ENCODE peak calls at places on chromosomes 11 and 22, in ten cellular contexts. I, U, A, G, X, Q, R, W, K and B are unnamed samples.
A peak's percentile ranks its signal among the peaks of the same experiment; 100 is the strongest.

GRCh38 chr22:49973018-49973965 is 12.7 kb downstream of the PIM3 start:
- DNase-seq in I (no peak), U (no peak), A (no peak), G (no peak), X (no peak), Q (no peak), R (no peak), W (no peak), K (no peak), B (no peak)

GRCh38 chr22:40487663-40488249 is 117.4 kb downstream of the SGSM3 start:
- DNase-seq in I (no peak), U (no peak), A (no peak), G (peak; percentile 60), X (peak; percentile 47), Q (no peak), R (no peak), W (no peak), K (peak; percentile 41), B (no peak)

GRCh38 chr11:30244255-30244654 is 13.4 kb downstream of the FSHB start:
- DNase-seq in I (no peak), U (no peak), A (no peak), G (no peak), X (peak; percentile 58), Q (no peak), R (no peak), W (no peak), K (peak; percentile 37), B (no peak)

GRCh38 chr11:44189986-44190882 is 94.8 kb downstream of the EXT2 start:
- DNase-seq in I (no peak), U (no peak), A (no peak), G (no peak), X (no peak), Q (no peak), R (no peak), W (no peak), K (no peak), B (no peak)

GRCh38 chr11:43825217-43825816 is 55.3 kb upstream of the ALKBH3 start:
- DNase-seq in I (no peak), U (peak; percentile 30), A (no peak), G (peak; percentile 72), X (peak; percentile 35), Q (peak; percentile 34), R (peak; percentile 54), W (peak; percentile 5), K (peak; percentile 59), B (no peak)

GRCh38 chr11:121733858-121734257 is 281.1 kb upstream of the SORL1-AS1 start:
- DNase-seq in I (no peak), U (no peak), A (no peak), G (no peak), X (no peak), Q (no peak), R (no peak), W (no peak), K (no peak), B (no peak)

GRCh38 chr22:39534092-39534506 is 1.6 kb upstream of the RPS19BP1 start:
- DNase-seq in I (no peak), U (no peak), A (no peak), G (peak; percentile 43), X (no peak), Q (no peak), R (peak; percentile 74), W (no peak), K (no peak), B (no peak)

GRCh38 chr11:73184953-73185671 is 33.0 kb upstream of the P2RY2 start:
- DNase-seq in I (peak; percentile 76), U (peak; percentile 88), A (peak; percentile 78), G (peak; percentile 76), X (peak; percentile 33), Q (peak; percentile 75), R (peak; percentile 91), W (peak; percentile 66), K (peak; percentile 95), B (peak; percentile 60)

GRCh38 chr22:32649515-32650200 is 151.8 kb upstream of the TIMP3 start:
- DNase-seq in I (no peak), U (peak; percentile 8), A (peak; percentile 43), G (no peak), X (peak; percentile 81), Q (no peak), R (no peak), W (no peak), K (no peak), B (no peak)

GRCh38 chr11:44484211-44484610 is 81.3 kb upstream of the CD82 start:
- DNase-seq in I (no peak), U (peak; percentile 4), A (no peak), G (peak; percentile 62), X (peak; percentile 5), Q (no peak), R (peak; percentile 81), W (peak; percentile 47), K (peak; percentile 12), B (no peak)

GRCh38 chr11:65883058-65883761 is 3.6 kb downstream of the CTSW start:
- DNase-seq in I (no peak), U (no peak), A (no peak), G (no peak), X (no peak), Q (no peak), R (no peak), W (no peak), K (no peak), B (no peak)

GRCh38 chr22:49439373-49439772 is 388.3 kb downstream of the BRD1 start:
- DNase-seq in I (no peak), U (no peak), A (no peak), G (no peak), X (no peak), Q (no peak), R (peak; percentile 54), W (no peak), K (no peak), B (no peak)

GRCh38 chr22:37563153-37564081 is 3.1 kb downstream of the CDC42EP1 start:
- DNase-seq in I (peak; percentile 85), U (peak; percentile 88), A (peak; percentile 78), G (peak; percentile 55), X (peak; percentile 97), Q (peak; percentile 95), R (peak; percentile 77), W (no peak), K (peak; percentile 92), B (peak; percentile 80)

GRCh38 chr11:107999759-108000455 is 8.8 kb upstream of the CUL5 start:
- DNase-seq in I (no peak), U (no peak), A (no peak), G (peak; percentile 96), X (peak; percentile 28), Q (peak; percentile 13), R (peak; percentile 91), W (peak; percentile 7), K (peak; percentile 75), B (no peak)

GRCh38 chr11:57410287-57410686 is 16.6 kb downstream of the SLC43A3 start:
- DNase-seq in I (no peak), U (no peak), A (no peak), G (no peak), X (peak; percentile 96), Q (no peak), R (no peak), W (no peak), K (peak; percentile 74), B (no peak)
- H3K36me3 ChIP-seq in I (peaks cover 8% of the 10 kb centered on the region), U (peaks cover 50% of the 10 kb centered on the region), A (peaks cover 98% of the 10 kb centered on the region), G (peaks cover 25% of the 10 kb centered on the region), X (peaks cover 32% of the 10 kb centered on the region), Q (peaks cover 68% of the 10 kb centered on the region), R (no peaks in the 10 kb centered on the region), W (no peaks in the 10 kb centered on the region), K (peaks cover 6% of the 10 kb centered on the region), B (no peaks in the 10 kb centered on the region)

GRCh38 chr11:130088217-130088616 is 18.5 kb downstream of the APLP2 start:
- DNase-seq in I (no peak), U (no peak), A (no peak), G (no peak), X (no peak), Q (no peak), R (no peak), W (no peak), K (peak; percentile 30), B (no peak)

GRCh38 chr11:130085671-130086070 is 16.0 kb downstream of the APLP2 start:
- DNase-seq in I (no peak), U (no peak), A (no peak), G (no peak), X (no peak), Q (no peak), R (no peak), W (no peak), K (no peak), B (no peak)

GRCh38 chr11:130088909-130089668 is 19.4 kb downstream of the APLP2 start:
- DNase-seq in I (no peak), U (no peak), A (no peak), G (no peak), X (no peak), Q (no peak), R (no peak), W (no peak), K (no peak), B (no peak)

GRCh38 chr11:130087294-130087926 is 17.7 kb downstream of the APLP2 start:
- DNase-seq in I (no peak), U (no peak), A (no peak), G (no peak), X (no peak), Q (no peak), R (no peak), W (no peak), K (no peak), B (no peak)

DNA sequence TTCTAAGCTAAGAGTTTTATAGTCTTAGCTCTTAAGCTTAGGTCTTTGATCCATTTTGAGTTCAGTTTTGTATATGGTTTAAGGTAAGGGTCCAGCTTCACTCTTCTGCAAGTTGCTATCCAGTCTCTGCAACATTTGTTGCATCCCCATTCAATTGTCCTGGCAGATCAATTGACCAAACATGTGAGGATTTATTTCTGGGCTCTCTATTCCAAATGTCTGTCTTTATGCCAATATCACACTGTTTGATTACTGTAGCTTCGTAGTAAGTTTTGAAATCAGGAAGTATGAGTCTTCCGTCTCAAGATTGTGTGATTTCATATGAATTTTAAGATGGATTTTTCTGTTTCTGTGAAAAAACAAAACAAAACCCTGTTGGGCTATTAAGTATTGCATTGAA is 16.9 kb downstream of the APLP2 start:
- DNase-seq in I (no peak), U (no peak), A (no peak), G (no peak), X (no peak), Q (no peak), R (no peak), W (no peak), K (no peak), B (no peak)
- H3K4me1 ChIP-seq in I (peaks cover 10% of the 10 kb centered on the region), U (peaks cover 4% of the 10 kb centered on the region), A (peaks cover 60% of the 10 kb centered on the region), G (peaks cover 28% of the 10 kb centered on the region), X (peaks cover 5% of the 10 kb centered on the region), Q (peaks cover 28% of the 10 kb centered on the region), R (peaks cover 20% of the 10 kb centered on the region), W (peaks cover 4% of the 10 kb centered on the region), K (peaks cover 19% of the 10 kb centered on the region), B (no peaks in the 10 kb centered on the region)

GRCh38 chr11:20095189-20095588 is 65.1 kb downstream of the DBX1 start:
- DNase-seq in I (no peak), U (no peak), A (no peak), G (no peak), X (no peak), Q (no peak), R (no peak), W (no peak), K (no peak), B (no peak)
- H3K36me3 ChIP-seq in I (peaks cover 33% of the 10 kb centered on the region), U (peaks cover 9% of the 10 kb centered on the region), A (peaks cover 33% of the 10 kb centered on the region), G (peaks cover 19% of the 10 kb centered on the region), X (peaks cover 31% of the 10 kb centered on the region), Q (peaks cover 10% of the 10 kb centered on the region), R (no peaks in the 10 kb centered on the region), W (peaks cover 96% of the 10 kb centered on the region), K (peaks cover 4% of the 10 kb centered on the region), B (no peaks in the 10 kb centered on the region)

DNA sequence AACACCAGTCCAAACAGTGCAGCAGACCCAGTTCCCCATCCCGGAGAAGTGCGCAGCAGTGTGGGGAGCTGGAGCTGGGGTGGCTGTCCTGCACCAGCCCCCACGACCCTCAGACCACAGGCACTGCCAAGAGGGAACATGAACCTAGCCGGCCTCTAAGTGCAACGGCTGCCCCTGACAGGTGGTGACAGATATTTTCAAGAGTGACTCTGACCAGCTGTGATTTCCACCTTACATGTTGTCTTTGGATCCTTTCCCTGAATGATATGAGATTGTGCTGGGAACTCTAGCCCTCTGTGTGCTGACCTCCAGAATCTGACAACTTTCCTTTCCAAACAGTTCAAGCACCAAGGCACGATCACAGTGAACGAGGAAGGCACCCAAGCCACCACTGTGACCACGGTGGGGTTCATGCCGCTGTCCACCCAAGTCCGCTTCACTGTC is 12.6 kb downstream of the SERPIND1 start:
- DNase-seq in I (no peak), U (no peak), A (no peak), G (no peak), X (no peak), Q (no peak), R (no peak), W (peak; percentile 46), K (no peak), B (no peak)
- H3K4me1 ChIP-seq in I (peaks cover 2% of the 10 kb centered on the region), U (peaks cover 8% of the 10 kb centered on the region), A (peaks cover 27% of the 10 kb centered on the region), G (peaks cover 6% of the 10 kb centered on the region), X (peaks cover 6% of the 10 kb centered on the region), Q (peaks cover 6% of the 10 kb centered on the region), R (no peaks in the 10 kb centered on the region), W (peaks cover 49% of the 10 kb centered on the region), K (peaks cover 27% of the 10 kb centered on the region), B (no peaks in the 10 kb centered on the region)